ENCODE peak calls at places on chromosome 14, in eight cellular contexts. I is transverse colon, J is HL-60, R is GM12892, E is SK-N-SH, P is prostate gland, D is suprapubic skin, V is GM23338. X is an unnamed sample.

GRCh38 chr14:72715215-72715909 is 178.5 kb downstream of the DPF3 start:
- DNase-seq in I (no peak), J (no peak), R (no peak), E (no peak), P (no peak), D (no peak), V (no peak), X (no peak)

GRCh38 chr14:67187210-67187609 is 2.0 kb upstream of the GARIN2 start:
- DNase-seq in I (no peak), J (no peak), R (no peak), E (no peak), P (no peak), D (no peak), V (no peak), X (no peak)

GRCh38 chr14:33897878-33898535 is 52.9 kb downstream of the EGLN3 start:
- DNase-seq in I (no peak), J (no peak), R (no peak), E (no peak), P (no peak), D (no peak), V (no peak), X (no peak)

GRCh38 chr14:34794217-34794616 is 79.8 kb upstream of the CFL2 start:
- DNase-seq in I (no peak), J (no peak), R (no peak), E (no peak), P (no peak), D (no peak), V (no peak), X (no peak)

GRCh38 chr14:95943699-95944098 is 67.1 kb downstream of the TUNAR start:
- DNase-seq in I (no peak), J (no peak), R (no peak), E (peak), P (no peak), D (no peak), V (peak), X (no peak)

GRCh38 chr14:94120667-94121335 is 8.6 kb downstream of the IFI27L2 start:
- DNase-seq in I (no peak), J (no peak), R (no peak), E (no peak), P (no peak), D (peak), V (no peak), X (peak)

GRCh38 chr14:77000340-77001235 is 27.9 kb downstream of the IRF2BPL start:
- DNase-seq in I (no peak), J (peak), R (no peak), E (peak), P (peak), D (no peak), V (peak), X (peak)

GRCh38 chr14:88941414-88941813 is 117.0 kb downstream of the TTC8 start:
- DNase-seq in I (no peak), J (no peak), R (no peak), E (no peak), P (no peak), D (no peak), V (no peak), X (no peak)

GRCh38 chr14:35250319-35250718 is 41.9 kb upstream of the PSMA6 start:
- DNase-seq in I (no peak), J (no peak), R (no peak), E (no peak), P (no peak), D (no peak), V (no peak), X (no peak)

GRCh38 chr14:69779088-69779487 is 12.1 kb downstream of the SRSF5 start:
- DNase-seq in I (no peak), J (no peak), R (no peak), E (no peak), P (no peak), D (no peak), V (no peak), X (no peak)

GRCh38 chr14:85154714-85155113 is 375.2 kb upstream of the FLRT2 start:
- DNase-seq in I (no peak), J (no peak), R (no peak), E (no peak), P (no peak), D (no peak), V (no peak), X (no peak)

GRCh38 chr14:98167253-98167652 is 1104.7 kb downstream of the BCL11B start:
- DNase-seq in I (no peak), J (no peak), R (no peak), E (no peak), P (no peak), D (no peak), V (no peak), X (no peak)

GRCh38 chr14:94447986-94448808 is 4.4 kb downstream of the SERPINA11 start:
- DNase-seq in I (no peak), J (no peak), R (no peak), E (no peak), P (peak), D (no peak), V (no peak), X (no peak)

GRCh38 chr14:64215978-64216377 is 78.2 kb downstream of the ESR2 start:
- DNase-seq in I (no peak), J (no peak), R (no peak), E (no peak), P (no peak), D (no peak), V (no peak), X (no peak)

GRCh38 chr14:94936411-94936892 is 166.5 kb upstream of the GSC start:
- DNase-seq in I (peak), J (no peak), R (no peak), E (peak), P (peak), D (peak), V (peak), X (peak)

GRCh38 chr14:102684276-102684663 is 91.8 kb downstream of the RCOR1 start:
- DNase-seq in I (no peak), J (no peak), R (no peak), E (no peak), P (no peak), D (no peak), V (no peak), X (no peak)

GRCh38 chr14:61469771-61470170 is 148.4 kb downstream of the PRKCH start:
- DNase-seq in I (no peak), J (no peak), R (no peak), E (no peak), P (no peak), D (no peak), V (no peak), X (no peak)

GRCh38 chr14:34931206-34931605 is 51.6 kb upstream of the SRP54 start:
- DNase-seq in I (peak), J (no peak), R (no peak), E (no peak), P (peak), D (no peak), V (peak), X (no peak)

GRCh38 chr14:73173092-73173735 is 36.9 kb downstream of the PSEN1 start:
- DNase-seq in I (no peak), J (no peak), R (no peak), E (peak), P (no peak), D (no peak), V (peak), X (no peak)

GRCh38 chr14:75176142-75176820 is at the start of gene TMED10:
- DNase-seq in I (peak), J (peak), R (peak), E (peak), P (peak), D (peak), V (peak), X (peak)
- TF ChIP-seq POLR2AphosphoS5 in I (peak), J (peak), R (peak), E (peak), P (peak), D (peak), V (peak), X (peak)

GRCh38 chr14:65255583-65256443 is 153.5 kb upstream of the MAX start:
- DNase-seq in I (peak), J (no peak), R (no peak), E (peak), P (peak), D (no peak), V (peak), X (peak)
- TF ChIP-seq POLR2AphosphoS5 in I (no peak), J (no peak), R (no peak), E (no peak), P (peak), D (no peak), V (peak), X (no peak)

GRCh38 chr14:106845286-106846087 is 1319.1 kb downstream of the TMEM121 start:
- DNase-seq in I (peak), J (peak), R (peak), E (peak), P (peak), D (no peak), V (no peak), X (peak)
- TF ChIP-seq POLR2AphosphoS5 in I (peak), J (no peak), R (no peak), E (no peak), P (no peak), D (no peak), V (no peak), X (no peak)

DNA sequence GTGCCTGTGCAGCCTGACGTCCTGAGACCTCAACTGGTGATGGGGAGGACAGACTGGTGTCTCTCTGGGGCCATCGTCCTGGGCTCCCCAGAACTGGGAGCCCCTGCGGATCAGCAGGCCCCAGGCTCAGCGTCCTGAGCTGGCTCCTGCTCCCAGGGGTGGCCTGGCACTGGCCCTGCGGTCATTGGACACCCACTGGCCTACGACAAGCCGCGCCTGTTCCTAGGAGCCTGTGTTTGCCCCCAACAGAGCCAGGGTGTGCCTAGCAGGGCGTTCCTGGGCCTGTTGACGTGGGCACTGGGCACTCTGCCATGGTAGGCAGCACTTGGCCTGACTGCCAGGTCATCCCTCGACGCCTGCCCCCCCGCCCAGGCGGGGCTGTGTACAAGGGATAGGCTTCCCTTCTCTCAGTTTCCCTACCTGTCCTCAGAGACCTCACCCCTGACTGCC is 8.4 kb downstream of the ADSS1 start:
- DNase-seq in I (peak), J (no peak), R (no peak), E (no peak), P (no peak), D (no peak), V (no peak), X (peak)
- TF ChIP-seq POLR2AphosphoS5 in I (no peak), J (no peak), R (no peak), E (no peak), P (no peak), D (no peak), V (no peak), X (peak)

GRCh38 chr14:71355324-71356201 is 448.3 kb downstream of the PCNX1 start:
- DNase-seq in I (no peak), J (no peak), R (no peak), E (peak), P (peak), D (no peak), V (peak), X (peak)
- TF ChIP-seq POLR2AphosphoS5 in I (no peak), J (no peak), R (no peak), E (no peak), P (no peak), D (no peak), V (no peak), X (peak)

DNA sequence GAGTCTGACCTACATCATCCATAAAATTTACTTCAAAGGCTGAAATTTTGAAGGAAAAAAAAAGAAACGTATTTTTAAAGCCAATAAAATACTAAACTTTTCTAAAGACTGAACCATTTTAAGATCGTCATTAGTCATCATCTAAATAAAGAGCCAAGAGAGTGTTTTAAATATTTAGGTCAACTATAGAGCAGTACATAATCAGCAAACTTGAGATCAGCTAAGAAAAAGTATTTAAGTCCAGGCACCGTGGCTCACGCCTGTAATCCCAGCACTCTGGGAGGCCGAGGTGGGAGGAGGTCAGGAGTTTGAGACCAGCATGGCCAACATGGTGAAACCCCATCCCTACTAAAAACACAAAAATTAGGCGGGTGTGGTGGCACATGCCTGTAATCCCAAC is 35.5 kb downstream of the HECTD1 start:
- DNase-seq in I (no peak), J (no peak), R (no peak), E (no peak), P (no peak), D (no peak), V (no peak), X (no peak)
- TF ChIP-seq POLR2AphosphoS5 in I (no peak), J (no peak), R (no peak), E (no peak), P (no peak), D (no peak), V (no peak), X (no peak)

X was measured in stomach.